ENCODE peak calls at places on chromosomes 3 and 15, in four cellular contexts. P is mucosa of descending colon, V is endothelial cell of umbilical vein, O is heart right ventricle. Q is an unnamed sample.

GRCh38 chr3:185508330-185508729 is 9.5 kb upstream of the TMEM41A start:
- DNase-seq in P (no peak), O (peak), V (no peak), Q (no peak)

GRCh38 chr3:87088366-87088983 is 97.5 kb upstream of the VGLL3 start:
- DNase-seq in V (no peak), P (no peak), O (no peak), Q (no peak)

GRCh38 chr15:98548172-98548971 is 100.0 kb upstream of the IGF1R start:
- DNase-seq in P (peak), O (peak), V (peak), Q (peak)

GRCh38 chr3:7800006-7800780 is 701.4 kb upstream of the LMCD1 start:
- DNase-seq in P (no peak), V (peak), O (no peak), Q (no peak)

GRCh38 chr3:68996356-68996995 is 17.0 kb downstream of the EOGT start:
- DNase-seq in O (no peak), V (no peak), P (no peak), Q (no peak)

GRCh38 chr15:22933641-22934061 is 46.5 kb downstream of the CYFIP1 start:
- DNase-seq in V (peak), O (no peak), P (no peak), Q (no peak)

GRCh38 chr3:37163262-37164020 is 10.9 kb downstream of the LRRFIP2 start:
- DNase-seq in P (no peak), V (peak), O (no peak), Q (no peak)

GRCh38 chr3:191707817-191708216 is 246.9 kb downstream of the PYDC2 start:
- DNase-seq in P (no peak), O (no peak), V (no peak), Q (no peak)

GRCh38 chr3:120449701-120450216 is 1.0 kb downstream of the FSTL1 start:
- DNase-seq in O (no peak), P (no peak), V (peak), Q (no peak)

GRCh38 chr3:150061288-150062018 is 90.8 kb upstream of the PFN2 start:
- DNase-seq in V (no peak), O (no peak), P (no peak), Q (no peak)

GRCh38 chr15:97817266-97817890 is 143.1 kb upstream of the ARRDC4 start:
- DNase-seq in O (no peak), P (no peak), V (no peak), Q (no peak)

GRCh38 chr15:66498501-66499386 is 1.2 kb upstream of the SNAPC5 start:
- DNase-seq in V (peak), P (no peak), O (no peak), Q (no peak)

GRCh38 chr3:42691861-42692666 is 6.7 kb downstream of the KLHL40 start:
- DNase-seq in P (no peak), O (no peak), V (no peak), Q (no peak)

GRCh38 chr3:170038434-170039110 is 777 bp downstream of the GPR160 start:
- DNase-seq in V (no peak), P (peak), O (peak), Q (no peak)

GRCh38 chr15:97745481-97746071 is 214.9 kb upstream of the ARRDC4 start:
- DNase-seq in O (no peak), V (peak), P (peak), Q (no peak)

GRCh38 chr15:88476635-88477038 is 9.1 kb downstream of the MRPS11 start:
- DNase-seq in V (peak), O (no peak), P (peak), Q (no peak)

GRCh38 chr3:58429657-58430056 is 4.0 kb downstream of the PDHB start:
- DNase-seq in P (no peak), O (no peak), V (no peak), Q (no peak)

GRCh38 chr15:59376735-59377134 is 4.1 kb upstream of the MYO1E start:
- DNase-seq in V (peak), O (no peak), P (no peak), Q (no peak)

GRCh38 chr3:57796261-57796660 is 40.2 kb downstream of the SLMAP start:
- DNase-seq in O (no peak), P (no peak), V (no peak), Q (no peak)

GRCh38 chr3:150329408-150329807 is 78.7 kb upstream of the TSC22D2 start:
- DNase-seq in P (no peak), O (no peak), V (no peak), Q (no peak)

GRCh38 chr3:20511863-20512262 is 325.9 kb upstream of the SGO1 start:
- DNase-seq in P (no peak), V (peak), O (no peak), Q (no peak)

GRCh38 chr3:435161-435560 is 238.6 kb downstream of the CHL1 start:
- DNase-seq in V (no peak), O (no peak), P (no peak), Q (no peak)

GRCh38 chr3:133112666-133113065 is 74.5 kb downstream of the TMEM108 start:
- DNase-seq in P (no peak), V (no peak), O (no peak), Q (no peak)
- TF ChIP-seq CTCF in P (no peak), V (no peak), O (no peak), Q (no peak)

GRCh38 chr15:92049290-92050008 is 195.9 kb downstream of the SLCO3A1 start:
- DNase-seq in V (no peak), O (no peak), P (no peak), Q (no peak)

GRCh38 chr15:92051726-92052125 is 198.2 kb downstream of the SLCO3A1 start:
- DNase-seq in O (no peak), P (no peak), V (no peak), Q (no peak)

GRCh38 chr15:92056875-92057274 is 203.4 kb downstream of the SLCO3A1 start:
- DNase-seq in P (no peak), V (no peak), O (no peak), Q (no peak)

GRCh38 chr15:92050220-92050898 is 196.9 kb downstream of the SLCO3A1 start:
- DNase-seq in P (no peak), O (no peak), V (no peak), Q (no peak)

DNA sequence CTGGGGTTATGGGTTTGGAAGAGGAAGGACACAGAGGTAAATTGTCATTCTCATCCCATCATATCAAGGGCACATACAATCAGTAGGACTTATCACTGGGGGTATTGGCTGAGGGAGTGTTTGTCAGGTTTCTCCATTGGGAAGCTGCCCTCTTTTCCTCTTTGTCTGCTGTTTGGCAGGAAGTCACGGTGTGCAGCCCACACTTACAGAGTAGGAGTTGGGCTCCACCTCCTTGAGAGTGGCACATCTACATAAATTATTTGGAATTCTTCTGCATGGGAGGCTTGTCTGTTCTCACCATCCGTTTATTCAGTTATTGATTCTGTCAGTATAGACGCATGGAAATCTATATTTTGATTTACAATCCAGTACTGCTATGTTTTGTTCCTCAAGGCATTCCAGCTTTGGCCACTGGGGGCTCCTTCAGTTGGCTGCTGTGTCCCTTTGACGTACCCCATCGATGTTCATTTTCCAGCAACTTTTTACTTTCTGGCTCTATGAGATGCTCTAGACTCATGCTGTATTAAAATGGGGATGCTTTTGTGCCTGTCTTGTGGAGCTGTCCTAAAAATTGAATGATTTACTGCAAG is 200.3 kb downstream of the SLCO3A1 start:
- DNase-seq in O (no peak), P (no peak), V (no peak), Q (no peak)
- TF ChIP-seq CTCF in O (peak), P (no peak), V (no peak), Q (no peak)

GRCh38 chr3:126473292-126474168 is 2.2 kb downstream of the ZXDC start:
- DNase-seq in P (no peak), O (no peak), V (no peak), Q (no peak)

GRCh38 chr3:126476976-126477330 is 1.3 kb upstream of the ZXDC start:
- DNase-seq in P (peak), O (no peak), V (no peak), Q (no peak)

GRCh38 chr3:126476166-126476975 is 680 bp upstream of the ZXDC start:
- DNase-seq in V (peak), P (peak), O (peak), Q (no peak)

GRCh38 chr3:126475411-126476114 is at the start of gene ZXDC:
- DNase-seq in P (peak), O (peak), V (peak), Q (peak)

DNA sequence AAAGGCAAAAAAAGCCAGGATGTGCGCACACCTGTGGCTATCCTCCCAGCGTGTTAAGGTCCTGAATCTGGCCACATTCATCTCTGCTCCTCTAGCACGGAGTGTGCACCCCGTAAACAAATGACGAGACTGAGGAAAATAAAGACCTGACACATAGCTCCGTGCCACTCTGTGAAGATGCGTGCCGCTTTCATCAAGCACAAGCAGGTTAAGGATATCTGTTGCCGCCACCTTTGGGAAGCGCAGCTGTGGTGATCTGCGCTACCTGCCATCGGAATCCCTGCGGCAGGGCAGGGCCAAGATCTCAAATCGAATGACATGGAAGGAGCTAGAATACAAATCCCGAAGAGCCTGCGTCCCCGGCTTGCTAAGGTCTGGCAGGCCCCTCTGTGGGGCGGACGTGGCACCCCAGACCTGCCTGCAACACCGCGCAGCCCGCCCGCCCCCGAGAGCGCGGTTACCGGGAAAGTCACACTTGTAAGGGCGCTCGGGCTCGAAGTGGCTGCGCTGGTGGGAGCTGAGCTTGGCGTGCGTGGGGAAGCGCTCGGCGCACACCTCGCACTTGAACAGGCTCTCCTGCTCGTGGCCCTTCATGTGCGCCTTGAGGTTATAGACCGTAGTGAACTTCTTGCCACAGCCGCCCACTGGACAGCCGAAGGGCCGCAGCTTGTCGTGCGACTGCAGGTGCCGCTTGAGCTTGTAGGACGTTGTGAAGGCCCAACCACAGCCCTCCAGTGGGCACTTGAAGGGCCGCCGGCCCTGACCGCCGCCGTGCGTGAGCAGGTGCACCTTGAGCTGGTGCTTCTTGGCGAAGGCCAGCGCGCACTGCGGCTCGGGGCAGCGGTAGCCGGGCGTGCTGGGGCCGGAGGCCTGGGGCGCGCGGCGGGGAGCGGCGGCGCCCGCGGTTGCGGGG is 937 bp downstream of the ZXDC start:
- DNase-seq in V (peak), P (peak), O (peak), Q (no peak)
- TF ChIP-seq CTCF in V (no peak), P (no peak), O (no peak), Q (no peak)

GRCh38 chr15:90892498-90893174 is 8.3 kb downstream of the FES start:
- DNase-seq in P (no peak), O (peak), V (no peak), Q (no peak)

GRCh38 chr15:90892023-90892422 is 7.7 kb downstream of the FES start:
- DNase-seq in O (peak), P (no peak), V (no peak), Q (no peak)

GRCh38 chr15:90895571-90896117 is 7.5 kb upstream of the MAN2A2 start:
- DNase-seq in O (no peak), P (no peak), V (no peak), Q (no peak)

GRCh38 chr15:90891346-90891949 is 7.1 kb downstream of the FES start:
- DNase-seq in V (no peak), O (peak), P (no peak), Q (no peak)

GRCh38 chr15:90893175-90894090 is 9.1 kb downstream of the FES start:
- DNase-seq in P (no peak), O (peak), V (no peak), Q (no peak)
- TF ChIP-seq CTCF in P (no peak), O (no peak), V (no peak), Q (no peak)

GRCh38 chr3:111282024-111282423 is 210.4 kb downstream of the NECTIN3 start:
- DNase-seq in V (no peak), P (no peak), O (no peak), Q (no peak)

GRCh38 chr3:111278961-111279360 is 207.3 kb downstream of the NECTIN3 start:
- DNase-seq in O (no peak), P (no peak), V (no peak), Q (no peak)

GRCh38 chr3:111283165-111283564 is 211.5 kb downstream of the NECTIN3 start:
- DNase-seq in V (no peak), O (no peak), P (no peak), Q (no peak)

DNA sequence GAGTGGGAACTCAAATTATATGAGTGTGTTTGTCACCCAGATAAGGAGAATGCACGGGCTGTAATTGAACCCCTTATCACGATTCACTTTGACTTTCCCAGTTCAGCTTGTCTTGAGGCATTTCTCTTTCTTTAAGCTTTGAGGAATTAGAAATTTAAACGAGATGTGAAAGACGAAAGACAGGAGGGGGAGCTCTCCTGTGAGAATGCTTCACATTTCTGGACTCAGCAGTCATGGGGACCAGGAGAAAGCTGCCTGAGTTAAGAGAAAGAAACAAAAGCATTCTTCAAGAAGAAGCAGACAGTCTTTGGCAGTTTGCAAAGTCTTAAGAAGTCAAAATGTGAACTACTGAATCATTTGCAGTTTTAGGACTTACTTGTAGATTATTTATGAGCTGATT is 205.6 kb downstream of the NECTIN3 start:
- DNase-seq in P (no peak), V (no peak), O (no peak), Q (no peak)
- TF ChIP-seq CTCF in P (no peak), V (no peak), O (no peak), Q (no peak)

GRCh38 chr15:57752840-57753239 is 46.3 kb downstream of the POLR2M start:
- DNase-seq in V (no peak), P (no peak), O (no peak), Q (no peak)

GRCh38 chr15:57752426-57752825 is 45.9 kb downstream of the POLR2M start:
- DNase-seq in P (no peak), O (peak), V (no peak), Q (no peak)

GRCh38 chr15:57747206-57747605 is 40.7 kb downstream of the POLR2M start:
- DNase-seq in P (peak), O (peak), V (no peak), Q (no peak)

GRCh38 chr15:57746752-57747151 is 40.2 kb downstream of the POLR2M start:
- DNase-seq in P (no peak), V (no peak), O (no peak), Q (no peak)

DNA sequence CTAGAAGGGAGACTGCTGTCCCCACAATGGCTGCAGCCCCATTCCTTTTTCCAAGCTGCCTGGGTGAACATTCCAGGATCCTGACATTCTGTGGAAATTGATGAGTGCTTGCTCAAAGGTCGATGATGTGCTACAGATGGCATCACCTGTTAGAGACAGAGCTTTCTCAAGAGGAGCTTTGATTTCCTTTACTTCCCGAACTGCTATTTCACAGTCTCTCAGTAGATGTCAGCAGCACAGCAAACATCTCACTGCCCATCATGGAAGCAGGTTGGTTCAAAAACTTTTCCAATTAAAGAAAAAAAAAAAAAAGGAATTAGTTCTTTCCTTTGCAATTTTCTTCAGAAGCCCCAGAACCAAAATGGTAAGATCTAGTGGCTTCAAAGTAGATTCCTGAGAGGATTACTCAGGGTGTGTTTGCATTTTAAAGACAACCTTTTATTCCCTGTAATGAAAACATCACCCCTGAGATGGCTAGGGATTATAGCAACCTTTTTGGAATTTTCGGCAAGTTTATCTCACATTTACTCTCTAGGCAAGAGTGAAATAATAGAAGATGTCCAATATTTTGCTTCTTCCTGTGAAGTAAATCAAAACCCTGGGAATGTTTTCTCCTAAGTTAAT is 44.8 kb downstream of the POLR2M start:
- DNase-seq in O (no peak), P (peak), V (peak), Q (no peak)
- TF ChIP-seq CTCF in O (peak), P (no peak), V (peak), Q (no peak)

GRCh38 chr3:154040283-154040682 is 80.9 kb upstream of the ARHGEF26 start:
- DNase-seq in V (peak), O (no peak), P (peak), Q (no peak)
- TF ChIP-seq CTCF in V (peak), O (no peak), P (no peak), Q (no peak)

DNA sequence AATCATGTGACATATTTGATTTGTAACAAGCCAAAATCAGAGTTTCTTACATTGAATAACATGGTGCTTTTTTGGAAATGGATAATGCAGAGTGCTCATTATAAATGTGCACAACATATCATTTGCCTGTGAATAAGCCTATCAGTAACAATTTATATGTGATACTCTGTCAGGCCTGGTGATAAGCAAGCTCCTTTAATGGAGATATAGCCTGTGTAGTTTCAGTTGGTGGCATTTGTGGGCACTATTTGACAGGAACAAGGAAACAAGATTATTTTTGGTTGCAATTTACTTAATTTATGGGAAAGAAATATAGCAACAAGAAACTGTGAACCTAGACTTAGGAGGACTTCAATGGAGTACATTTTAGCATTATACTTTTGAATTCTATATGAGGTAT is 328.9 kb downstream of the ARPP21 start:
- DNase-seq in V (no peak), P (no peak), O (no peak), Q (no peak)
- TF ChIP-seq CTCF in V (no peak), P (no peak), O (no peak), Q (no peak)

GRCh38 chr3:128783774-128784173 is 57.8 kb downstream of the RAB7A start:
- DNase-seq in P (no peak), V (no peak), O (no peak), Q (no peak)

GRCh38 chr3:128784843-128785242 is 58.9 kb downstream of the RAB7A start:
- DNase-seq in V (no peak), O (no peak), P (no peak), Q (no peak)

GRCh38 chr3:128782282-128783146 is 56.5 kb downstream of the RAB7A start:
- DNase-seq in V (no peak), O (no peak), P (no peak), Q (no peak)

GRCh38 chr3:128786434-128787020 is 60.5 kb downstream of the RAB7A start:
- DNase-seq in O (no peak), V (peak), P (no peak), Q (no peak)

DNA sequence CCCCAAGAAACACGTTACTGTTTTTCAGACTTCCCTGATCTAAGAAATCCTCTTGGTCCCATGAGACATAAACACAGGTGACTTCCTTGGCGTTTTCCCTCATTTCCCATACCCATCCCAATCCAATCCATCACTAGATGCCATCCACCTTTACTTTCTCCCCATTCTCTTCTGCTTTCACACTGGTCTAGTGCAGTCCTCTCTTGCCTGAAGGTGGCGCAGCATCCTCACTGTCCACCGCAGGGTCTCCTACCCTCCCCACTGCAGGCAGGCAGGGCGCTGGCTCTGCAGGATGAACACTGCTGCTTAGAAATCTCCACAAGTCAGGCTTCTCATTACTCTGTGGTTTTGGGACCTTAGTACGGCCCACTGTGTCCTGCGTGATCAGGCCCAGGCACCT is 58.2 kb downstream of the RAB7A start:
- DNase-seq in V (peak), O (peak), P (no peak), Q (no peak)
- TF ChIP-seq CTCF in V (peak), O (peak), P (no peak), Q (peak)